ENCODE peak calls at places on chromosome 13, in five cellular contexts. O is CD4-positive, alpha-beta T cell; Y is left ventricle myocardium inferior; X is astrocyte; F is fibroblast of the aortic adventitia. H is an unnamed sample.

GRCh38 chr13:99380921-99381645 is 73.9 kb upstream of the GPR183 start:
- DNase-seq in F (no peak), O (peak), X (no peak), Y (no peak), H (peak)

GRCh38 chr13:113490496-113491417 is at the start of gene DCUN1D2:
- DNase-seq in F (peak), X (peak), Y (peak), O (peak), H (peak)

GRCh38 chr13:109273326-109273751 is 513.0 kb downstream of the IRS2 start:
- DNase-seq in O (no peak), X (peak), F (no peak), Y (no peak), H (no peak)

GRCh38 chr13:23805015-23805583 is 84.1 kb downstream of the MIPEP start:
- DNase-seq in O (no peak), Y (no peak), X (no peak), F (no peak), H (no peak)

GRCh38 chr13:67224148-67224846 is 5.8 kb downstream of the PCDH9 start:
- DNase-seq in F (peak), Y (peak), O (peak), X (peak), H (no peak)

GRCh38 chr13:78382946-78383542 is 220.3 kb downstream of the POU4F1 start:
- DNase-seq in O (no peak), Y (peak), X (no peak), F (no peak), H (no peak)

GRCh38 chr13:98664924-98665637 is 87.4 kb downstream of the SLC15A1 start:
- DNase-seq in O (no peak), F (no peak), Y (no peak), X (peak), H (no peak)

GRCh38 chr13:101144808-101145419 is 271.4 kb downstream of the NALCN start:
- DNase-seq in X (peak), Y (no peak), F (peak), O (no peak), H (peak)

GRCh38 chr13:28128926-28129325 is 9.4 kb upstream of the PAN3 start:
- DNase-seq in X (no peak), F (no peak), Y (no peak), O (no peak), H (no peak)

GRCh38 chr13:79541426-79542049 is 60.6 kb downstream of the NDFIP2 start:
- DNase-seq in Y (no peak), X (peak), O (no peak), F (peak), H (peak)

GRCh38 chr13:41565221-41565620 is 107.9 kb downstream of the RGCC start:
- DNase-seq in O (no peak), X (peak), Y (no peak), F (peak), H (no peak)

GRCh38 chr13:112128052-112128610 is 61.2 kb downstream of the SOX1 start:
- DNase-seq in O (no peak), Y (no peak), F (no peak), X (no peak), H (no peak)

GRCh38 chr13:45928843-45929242 is 77.3 kb upstream of the SIAH3 start:
- DNase-seq in F (peak), X (peak), Y (no peak), O (no peak), H (no peak)

GRCh38 chr13:98576963-98577822 is at the start of gene STK24:
- DNase-seq in F (peak), X (peak), O (peak), Y (peak), H (peak)

GRCh38 chr13:29749401-29750177 is 100.8 kb downstream of the UBL3 start:
- DNase-seq in F (peak), X (peak), O (no peak), Y (no peak), H (no peak)

GRCh38 chr13:24890256-24890655 is 126.3 kb downstream of the RNF17 start:
- DNase-seq in Y (no peak), X (no peak), F (no peak), O (no peak), H (no peak)

GRCh38 chr13:100298116-100298681 is 209.3 kb downstream of the PCCA start:
- DNase-seq in F (no peak), Y (no peak), O (no peak), X (no peak), H (no peak)

GRCh38 chr13:31699650-31700049 is 39.7 kb upstream of the RXFP2 start:
- DNase-seq in F (peak), O (no peak), X (no peak), Y (no peak), H (no peak)
- TF ChIP-seq CTCF in F (peak), O (no peak), X (peak), Y (peak), H (no peak)

GRCh38 chr13:59547950-59548349 is 615.8 kb downstream of the DIAPH3 start:
- DNase-seq in F (no peak), O (no peak), Y (no peak), X (no peak), H (no peak)
- TF ChIP-seq CTCF in F (no peak), O (no peak), Y (no peak), X (no peak), H (no peak)

DNA sequence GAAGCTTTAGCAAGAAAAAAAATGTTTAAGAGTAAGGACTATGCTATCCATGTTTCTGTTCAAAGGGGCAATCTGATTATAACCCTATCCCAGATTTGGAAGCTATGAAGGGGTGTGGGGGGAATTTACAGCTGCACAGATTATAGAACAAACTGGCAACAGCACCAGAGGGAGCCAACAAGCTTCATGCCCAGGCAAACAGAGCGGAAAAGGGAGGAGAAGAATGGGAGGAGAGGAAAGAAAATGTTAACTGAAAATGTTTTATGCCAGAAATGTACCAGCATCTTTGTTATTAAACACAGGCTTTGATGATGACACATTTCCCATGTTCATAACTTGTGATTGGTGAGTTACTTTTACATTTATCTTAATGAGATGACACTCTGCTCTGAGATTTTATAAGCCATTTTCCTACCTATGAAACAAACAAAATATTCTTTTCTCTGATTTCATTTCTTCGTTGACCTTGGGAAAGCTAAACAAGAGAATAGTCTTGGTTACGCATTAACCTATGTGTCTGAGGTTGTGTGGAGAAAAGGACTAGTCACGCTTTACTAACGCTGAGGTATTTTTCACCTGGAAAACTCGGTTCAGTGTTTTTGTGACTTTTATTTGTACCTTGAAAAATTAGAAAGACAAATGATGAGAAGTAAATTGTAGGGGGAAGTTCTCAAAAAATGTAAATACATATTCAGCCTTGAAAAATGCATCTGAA is 235.9 kb upstream of the MIR17HG start:
- DNase-seq in O (no peak), X (no peak), F (no peak), Y (no peak), H (no peak)
- TF ChIP-seq CTCF in O (no peak), X (no peak), F (no peak), Y (no peak), H (no peak)

DNA sequence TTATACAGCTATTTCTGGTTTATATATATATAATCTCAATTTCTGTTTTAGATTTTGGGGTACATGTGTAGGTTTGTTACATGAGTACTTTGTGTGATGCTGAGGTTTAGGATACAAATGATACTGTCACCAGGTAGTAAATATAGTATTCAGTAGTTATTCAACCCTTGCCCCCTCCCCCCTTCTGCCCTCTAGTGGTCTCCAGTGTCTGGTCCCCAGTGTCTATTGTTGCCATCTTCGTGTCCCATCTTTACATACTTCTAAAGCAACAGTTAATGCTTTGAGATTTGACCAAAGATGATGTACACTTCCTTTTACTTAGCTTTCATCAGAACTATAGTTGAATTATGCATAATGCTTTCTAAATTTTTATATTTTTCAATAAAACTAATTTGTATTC is 1623.4 kb upstream of the PRR20A start:
- DNase-seq in F (no peak), X (no peak), Y (no peak), O (no peak), H (no peak)
- TF ChIP-seq CTCF in F (no peak), X (no peak), Y (no peak), O (no peak), H (no peak)

GRCh38 chr13:102948006-102948405 is 102.2 kb downstream of the ERCC5 start:
- DNase-seq in X (no peak), O (no peak), F (peak), Y (no peak), H (no peak)
- TF ChIP-seq CTCF in X (no peak), O (no peak), F (no peak), Y (peak), H (no peak)

DNA sequence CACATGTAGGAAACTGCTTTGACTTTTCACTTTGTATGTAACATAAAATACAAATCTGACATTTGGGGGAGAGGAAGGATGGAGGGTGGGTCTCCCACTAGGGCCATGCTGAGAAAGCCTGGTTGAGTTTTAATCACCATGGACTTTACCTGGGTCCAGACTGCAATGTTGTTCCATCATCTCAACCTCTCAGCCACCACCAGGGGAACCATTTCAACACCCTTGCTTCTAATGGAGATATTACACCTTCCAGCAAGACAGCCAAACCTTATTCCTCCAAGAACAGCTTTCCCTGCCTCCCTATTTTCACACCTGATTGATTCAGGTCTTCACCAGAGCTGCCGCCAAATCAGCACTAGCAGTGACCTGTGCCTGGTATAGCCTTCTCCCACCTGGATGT is 56.0 kb downstream of the ZAR1L start:
- DNase-seq in X (no peak), O (no peak), Y (no peak), F (no peak), H (no peak)
- TF ChIP-seq CTCF in X (peak), O (no peak), Y (peak), F (peak), H (no peak)

DNA sequence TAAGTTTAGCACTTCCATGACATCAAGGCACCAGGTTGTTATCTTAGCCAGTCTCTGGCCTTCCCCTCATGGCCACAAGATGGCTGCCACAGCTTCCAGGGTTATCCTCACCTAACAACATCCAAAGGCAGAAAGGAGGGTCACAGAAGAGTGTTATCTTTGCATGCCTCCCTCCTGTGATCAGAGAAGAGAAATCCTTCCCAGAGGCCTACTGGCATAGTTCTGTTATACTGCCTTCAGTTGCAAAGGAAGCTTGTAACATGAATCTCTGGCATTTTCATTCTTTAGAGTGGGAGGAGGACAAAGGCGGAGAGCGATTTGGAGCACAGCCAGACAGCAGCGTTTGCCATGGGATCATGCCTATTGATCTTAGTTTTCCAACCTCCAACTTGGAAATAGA is 135.6 kb downstream of the DNAJC15 start:
- DNase-seq in F (peak), X (peak), Y (no peak), O (no peak), H (no peak)
- TF ChIP-seq CTCF in F (peak), X (peak), Y (no peak), O (no peak), H (no peak)

DNA sequence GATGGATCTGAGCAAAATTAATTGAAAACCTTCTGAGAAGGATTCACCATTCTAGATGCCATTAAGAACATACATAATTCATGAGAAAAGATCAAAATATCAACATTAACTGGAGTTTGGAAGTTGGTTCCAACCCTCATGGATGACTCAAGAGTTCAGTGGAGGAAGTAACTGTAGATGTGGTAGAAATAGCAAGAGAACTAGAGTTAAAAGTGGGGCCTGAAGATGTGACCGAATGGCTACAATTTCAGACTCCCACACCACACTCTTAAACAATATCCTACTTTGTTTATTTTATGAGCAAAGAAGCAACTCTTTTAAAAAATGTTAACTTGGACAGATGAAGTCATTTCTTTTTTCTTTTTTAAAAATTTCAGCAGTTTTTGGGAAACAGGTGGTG is 354.3 kb downstream of the KLF12 start:
- DNase-seq in O (no peak), F (no peak), Y (no peak), X (no peak), H (no peak)
- TF ChIP-seq CTCF in O (no peak), F (no peak), Y (no peak), X (no peak), H (no peak)

DNA sequence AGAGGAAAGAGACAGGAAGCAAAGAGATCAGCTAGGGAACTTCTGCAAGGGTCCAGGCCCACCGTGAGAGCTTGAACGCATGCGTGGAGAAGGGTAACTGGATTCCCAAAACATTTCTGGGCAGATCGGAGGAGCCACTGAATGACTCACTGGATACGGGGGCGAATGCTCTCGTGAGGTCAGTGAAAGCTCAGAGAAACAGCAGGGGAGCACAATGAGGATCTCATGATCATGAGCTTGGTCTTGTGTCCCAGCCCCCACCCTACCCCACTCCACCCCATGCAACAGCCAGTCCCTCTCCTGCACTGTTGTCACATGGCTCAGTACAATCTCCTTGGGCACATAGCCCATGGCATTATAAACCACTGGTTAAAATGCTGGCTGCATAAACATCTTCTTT is 40.6 kb downstream of the DCLK1 start:
- DNase-seq in X (peak), Y (no peak), O (no peak), F (no peak), H (no peak)
- TF ChIP-seq CTCF in X (no peak), Y (no peak), O (no peak), F (no peak), H (no peak)

DNA sequence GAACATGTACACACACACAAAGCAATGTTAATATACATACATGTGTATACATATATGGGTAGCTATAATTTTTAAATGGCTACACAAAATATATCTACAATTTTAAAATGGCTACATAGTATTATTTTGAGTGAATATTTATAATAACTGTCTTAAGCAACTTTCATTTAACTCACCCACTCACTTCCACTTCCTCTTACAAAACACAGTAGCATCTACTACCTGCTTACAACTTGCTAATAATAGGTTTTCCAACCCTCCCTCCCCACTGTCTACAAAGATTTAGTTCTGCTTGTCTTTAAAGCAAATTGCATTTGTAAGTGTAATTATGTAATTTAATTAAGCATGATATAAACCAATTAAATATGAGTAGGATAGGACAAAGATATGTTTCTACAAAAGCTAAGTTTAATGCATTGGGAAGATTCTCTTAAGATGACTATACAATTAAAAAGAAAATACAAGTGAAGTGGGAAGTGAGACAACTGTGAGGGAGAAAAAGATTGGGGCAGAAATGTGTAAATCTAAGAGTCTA is 583.2 kb downstream of the EFNB2 start:
- DNase-seq in X (no peak), Y (no peak), O (no peak), F (no peak), H (peak)
- TF ChIP-seq CTCF in X (no peak), Y (no peak), O (no peak), F (no peak), H (no peak)